ENCODE peak calls at places on chromosomes 5 and 9, in four cellular contexts. D, K, U and V are unnamed samples.

GRCh38 chr9:136496181-136496580 is 13.3 kb upstream of the SEC16A start:
- DNase-seq in D (no peak), K (no peak), U (no peak), V (no peak)

GRCh38 chr5:174690256-174690655 is 34.1 kb upstream of the MSX2 start:
- DNase-seq in D (peak; percentile 42), K (peak; percentile 21), U (no peak), V (no peak)

GRCh38 chr5:10111575-10111974 is 138.1 kb downstream of the ATPSCKMT start:
- DNase-seq in D (no peak), K (no peak), U (peak; percentile 39), V (no peak)

GRCh38 chr9:82490019-82490499 is 501.5 kb downstream of the SPATA31D1 start:
- DNase-seq in D (no peak), K (no peak), U (no peak), V (no peak)

GRCh38 chr9:106916491-106917235 is 53.7 kb downstream of the ZNF462 start:
- DNase-seq in D (peak; percentile 54), K (peak; percentile 62), U (peak; percentile 73), V (no peak)

GRCh38 chr9:79353856-79354520 is 217.8 kb upstream of the TLE4 start:
- DNase-seq in D (no peak), K (peak; percentile 5), U (no peak), V (no peak)

GRCh38 chr5:418681-419121 is 24.3 kb upstream of the EXOC3 start:
- DNase-seq in D (no peak), K (no peak), U (no peak), V (no peak)

GRCh38 chr9:111013250-111013649 is 25.0 kb downstream of the LPAR1 start:
- DNase-seq in D (no peak), K (no peak), U (no peak), V (no peak)

GRCh38 chr9:69937358-69937757 is 106.3 kb upstream of the MAMDC2 start:
- DNase-seq in D (no peak), K (no peak), U (no peak), V (no peak)

GRCh38 chr5:93579561-93580386 is 1.2 kb downstream of the NR2F1-AS1 start:
- DNase-seq in D (peak; percentile 76), K (no peak), U (no peak), V (peak; percentile 36)

GRCh38 chr5:52582313-52582712 is 205.4 kb upstream of the ITGA1 start:
- DNase-seq in D (no peak), K (no peak), U (no peak), V (no peak)

GRCh38 chr5:34059997-34060396 is 17.0 kb upstream of the C1QTNF3 start:
- DNase-seq in D (no peak), K (no peak), U (no peak), V (no peak)

GRCh38 chr9:91681461-91682305 is 258.1 kb upstream of the NFIL3 start:
- DNase-seq in D (peak; percentile 87), K (peak; percentile 85), U (peak; percentile 78), V (peak; percentile 62)

GRCh38 chr5:8644377-8644776 is 775.4 kb downstream of the MTRR start:
- DNase-seq in D (no peak), K (no peak), U (no peak), V (no peak)

DNA sequence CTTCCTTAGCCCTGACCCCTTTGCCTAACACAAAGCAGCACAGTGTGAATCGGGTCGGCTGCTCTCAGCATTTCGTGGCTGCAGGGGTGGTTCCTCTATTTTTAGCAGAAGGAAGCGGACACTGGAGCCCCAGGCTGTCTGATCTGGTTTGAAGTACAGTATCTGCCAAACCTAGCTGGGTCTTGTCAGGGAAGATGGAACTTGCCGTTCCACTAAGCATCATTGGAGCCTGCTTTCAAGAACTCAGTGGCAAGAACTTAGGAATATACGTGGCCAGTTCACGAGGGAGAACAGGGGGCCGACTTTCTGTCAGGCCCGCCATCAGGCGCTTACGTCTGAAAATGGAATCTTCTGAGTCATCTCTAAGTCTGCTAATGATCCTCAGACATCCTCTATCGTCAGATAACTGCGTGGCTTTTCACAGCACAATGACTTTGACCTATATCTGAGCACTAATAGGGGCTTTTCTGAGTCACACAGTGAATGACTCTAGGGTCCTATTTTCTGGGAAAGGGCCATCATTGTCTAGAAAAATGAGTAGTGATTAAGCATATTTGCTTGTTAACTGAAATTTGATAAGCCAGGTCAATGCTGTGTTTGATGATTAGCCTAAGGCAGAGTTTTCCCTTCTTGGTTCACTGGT is 43.3 kb upstream of the NCS1 start:
- DNase-seq in D (no peak), K (no peak), U (peak; percentile 39), V (peak; percentile 82)
- TF ChIP-seq POLR2A in D (no peak), K (no peak), U (no peak), V (peak; percentile 57)

DNA sequence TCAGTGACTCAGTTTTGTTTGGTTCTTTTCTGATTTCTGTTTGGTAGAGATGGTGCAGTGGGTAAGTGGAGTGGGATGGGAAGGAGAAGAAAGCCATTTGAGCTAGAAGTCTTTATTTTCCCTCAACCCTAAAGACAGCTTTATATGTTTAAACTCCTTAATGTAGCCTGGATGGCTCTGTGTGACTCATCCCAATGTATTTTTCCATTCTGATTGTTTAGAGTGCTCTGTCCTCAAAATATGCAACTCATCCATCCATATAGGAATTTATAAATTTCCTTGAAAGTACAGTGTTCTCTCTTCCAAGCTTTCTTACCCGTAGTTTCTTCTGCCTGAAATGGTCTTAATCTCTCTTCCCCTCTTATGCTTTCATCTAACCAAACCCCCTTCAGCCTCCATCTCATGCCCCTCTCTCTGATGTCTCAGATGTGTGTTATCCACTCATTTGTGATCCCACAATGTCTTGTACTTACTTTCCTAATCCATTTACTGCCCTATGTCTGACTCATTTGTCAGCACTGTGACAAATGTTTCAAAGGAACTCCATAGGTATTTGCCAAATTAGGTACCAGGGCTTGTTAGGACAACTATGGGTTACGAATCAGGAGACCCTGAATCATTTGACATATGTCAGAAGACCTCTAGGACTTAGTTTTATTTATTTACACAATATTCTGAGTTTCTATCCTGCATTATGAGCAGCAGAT is 217.5 kb upstream of the SGCD start:
- DNase-seq in D (no peak), K (no peak), U (no peak), V (no peak)
- TF ChIP-seq POLR2A in D (no peak), K (no peak), U (no peak), V (no peak)

GRCh38 chr5:80667384-80667783 is 12.6 kb upstream of the DHFR start:
- DNase-seq in D (no peak), K (no peak), U (no peak), V (no peak)

GRCh38 chr5:80672140-80672736 is 17.5 kb upstream of the DHFR start:
- DNase-seq in D (peak; percentile 62), K (peak; percentile 72), U (peak; percentile 79), V (peak; percentile 72)

GRCh38 chr5:80665057-80665456 is 10.3 kb upstream of the DHFR start:
- DNase-seq in D (no peak), K (no peak), U (no peak), V (no peak)

DNA sequence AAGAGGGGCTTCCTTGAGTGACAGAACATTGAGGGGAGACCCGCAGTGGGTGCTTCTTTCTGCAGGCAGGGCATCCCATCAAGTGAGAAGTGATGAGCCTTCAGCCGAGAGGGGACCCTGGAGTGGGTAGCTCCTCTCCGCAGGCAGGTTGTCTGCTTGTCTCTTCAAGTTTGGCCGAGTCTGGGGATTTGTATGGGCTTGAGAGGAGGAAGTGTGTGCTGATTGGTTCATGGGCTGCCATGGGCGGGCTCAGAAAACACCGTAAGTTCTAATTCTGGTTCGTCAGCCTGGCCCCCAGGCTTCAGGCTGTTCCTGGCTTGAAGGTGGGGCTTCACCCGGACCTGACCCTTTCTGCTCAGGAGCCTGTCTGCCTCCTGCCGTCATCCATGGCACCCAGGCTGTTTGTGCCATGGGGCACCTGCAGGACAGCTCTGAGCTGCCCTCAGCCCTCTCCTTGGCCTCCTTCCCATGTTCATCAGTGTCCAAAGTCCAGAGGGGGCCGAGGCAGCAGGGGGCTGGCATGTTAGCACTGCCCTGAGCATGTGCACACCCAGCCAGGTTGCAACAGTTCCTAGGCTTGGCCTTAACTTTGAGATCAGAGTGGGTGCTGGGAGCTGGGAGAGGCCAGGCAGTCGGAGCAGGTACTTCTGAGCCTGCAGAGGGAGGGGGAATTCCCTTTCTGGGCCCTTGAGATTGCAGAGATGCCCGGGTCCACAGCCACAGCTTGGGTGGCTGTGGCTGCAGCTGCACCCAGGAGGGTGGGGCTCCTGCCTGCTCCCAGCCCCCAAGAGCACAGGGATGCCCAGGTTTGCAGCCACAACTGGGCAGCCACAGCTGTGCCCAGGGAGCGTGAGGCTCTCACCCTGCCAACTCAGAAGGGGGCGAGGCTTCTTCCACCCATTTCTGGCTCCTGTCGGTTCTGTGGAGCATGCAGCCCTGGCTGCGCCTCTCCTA is 13.5 kb upstream of the DHFR start:
- DNase-seq in D (no peak), K (no peak), U (peak; percentile 48), V (no peak)
- TF ChIP-seq POLR2A in D (no peak), K (no peak), U (no peak), V (no peak)

GRCh38 chr9:35690447-35691324 is 961 bp upstream of the TPM2 start:
- DNase-seq in D (peak; percentile 91), K (peak; percentile 71), U (peak; percentile 79), V (peak; percentile 14)
- TF ChIP-seq POLR2A in D (peak; percentile 49), K (peak; percentile 30), U (peak; percentile 54), V (no peak)